ENCODE peak calls at places on chromosome 21, in eight cellular contexts. Q is spleen; S is Kasumi-1; F is GM04504; O is activated naive CD4-positive, alpha-beta T cell; Y is COR-L47; I is GM06990; T is ascending aorta. J is an unnamed sample.

GRCh38 chr21:45887121-45887611 is 94.4 kb upstream of the COL6A1 start:
- DNase-seq in O (no peak), I (no peak), F (no peak), Y (no peak), Q (peak; percentile 77), T (no peak), S (no peak), J (no peak)

GRCh38 chr21:16773206-16773605 is 739.6 kb upstream of the CXADR start:
- DNase-seq in F (no peak), T (no peak), Q (no peak), I (no peak), Y (no peak), S (no peak), O (no peak), J (no peak)

GRCh38 chr21:18772404-18772803 is 368.8 kb upstream of the TMPRSS15 start:
- DNase-seq in Q (no peak), O (no peak), F (no peak), S (no peak), Y (no peak), T (no peak), I (no peak), J (no peak)

GRCh38 chr21:45801129-45801735 is 157.7 kb downstream of the PCBP3 start:
- DNase-seq in O (no peak), T (no peak), I (no peak), F (no peak), Y (no peak), S (no peak), Q (no peak), J (no peak)

GRCh38 chr21:26148834-26149354 is 21.7 kb downstream of the APP start:
- DNase-seq in Y (no peak), F (no peak), S (no peak), O (no peak), Q (no peak), I (no peak), T (no peak), J (no peak)

GRCh38 chr21:25412090-25412489 is 195.2 kb downstream of the MRPL39 start:
- DNase-seq in O (no peak), S (no peak), I (no peak), Q (no peak), F (no peak), Y (no peak), T (no peak), J (no peak)

GRCh38 chr21:45601551-45601950 is 42.0 kb upstream of the PCBP3 start:
- DNase-seq in Y (no peak), F (no peak), Q (peak; percentile 59), O (no peak), I (no peak), S (no peak), T (no peak), J (no peak)

GRCh38 chr21:26846036-26846931 is 1.1 kb upstream of the ADAMTS1 start:
- DNase-seq in O (no peak), Y (peak; percentile 66), F (no peak), I (no peak), S (peak; percentile 66), T (peak; percentile 92), Q (peak; percentile 87), J (no peak)

GRCh38 chr21:18899261-18899660 is 495.7 kb upstream of the TMPRSS15 start:
- DNase-seq in F (no peak), Q (no peak), O (no peak), S (no peak), T (no peak), I (no peak), Y (no peak), J (no peak)

GRCh38 chr21:44006656-44007055 is 5.5 kb upstream of the TRAPPC10 start:
- DNase-seq in S (no peak), O (no peak), F (no peak), I (no peak), T (no peak), Q (no peak), Y (no peak), J (no peak)

GRCh38 chr21:38806153-38806941 is 618 bp downstream of the ETS2 start:
- DNase-seq in F (no peak), T (peak; percentile 70), Y (no peak), Q (peak; percentile 90), S (peak; percentile 17), I (peak; percentile 50), O (no peak), J (peak; percentile 35)

GRCh38 chr21:44556879-44557278 is 1.7 kb downstream of the KRTAP10-3 start:
- DNase-seq in Q (no peak), Y (peak; percentile 57), I (no peak), S (no peak), F (no peak), O (no peak), T (no peak), J (no peak)

GRCh38 chr21:45379171-45379900 is 25.6 kb upstream of the COL18A1 start:
- DNase-seq in I (no peak), O (no peak), S (no peak), T (peak; percentile 43), Q (peak; percentile 59), Y (no peak), F (no peak), J (no peak)

GRCh38 chr21:44416193-44416592 is 39.1 kb upstream of the LRRC3 start:
- DNase-seq in Y (no peak), S (no peak), T (peak; percentile 48), O (no peak), Q (peak; percentile 19), I (no peak), F (no peak), J (no peak)

GRCh38 chr21:41600961-41601572 is 93.1 kb upstream of the TMPRSS2 start:
- DNase-seq in O (no peak), T (no peak), S (no peak), I (no peak), Q (no peak), F (no peak), Y (no peak), J (no peak)

GRCh38 chr21:33975548-33976081 is 60.0 kb upstream of the ATP5PO start:
- DNase-seq in Y (no peak), S (peak; percentile 89), I (peak; percentile 83), O (no peak), T (peak; percentile 69), F (no peak), Q (no peak), J (no peak)

GRCh38 chr21:36028127-36029069 is 31.9 kb downstream of the SETD4 start:
- DNase-seq in F (peak; percentile 40), S (peak; percentile 64), Y (peak; percentile 52), O (no peak), Q (peak; percentile 89), I (peak; percentile 37), T (peak; percentile 84), J (peak; percentile 74)

GRCh38 chr21:42406201-42406601 is 2.5 kb downstream of the UBASH3A start:
- DNase-seq in Y (no peak), F (no peak), I (no peak), T (no peak), Q (peak; percentile 72), S (no peak), O (no peak), J (no peak)

GRCh38 chr21:32372755-32373154 is 20.1 kb downstream of the URB1 start:
- DNase-seq in Y (no peak), Q (no peak), F (no peak), I (no peak), T (peak; percentile 19), O (no peak), S (no peak), J (no peak)

GRCh38 chr21:42939581-42940413 is 14.4 kb upstream of the ERVH48-1 start:
- DNase-seq in I (no peak), Y (no peak), Q (peak; percentile 23), F (peak; percentile 97), O (no peak), T (peak; percentile 95), S (peak; percentile 54), J (no peak)

GRCh38 chr21:31235671-31236450 is 108.2 kb downstream of the TIAM1 start:
- DNase-seq in O (no peak), T (no peak), I (no peak), S (no peak), Y (no peak), F (no peak), Q (no peak), J (no peak)

GRCh38 chr21:34846601-34847112 is 177.9 kb downstream of the CLIC6 start:
- DNase-seq in T (no peak), O (no peak), S (no peak), F (no peak), I (no peak), Y (no peak), Q (no peak), J (no peak)

GRCh38 chr21:40902299-40902698 is 55.3 kb upstream of the DSCAM start:
- DNase-seq in O (no peak), Q (no peak), Y (peak; percentile 91), F (no peak), T (no peak), I (no peak), S (no peak), J (no peak)

GRCh38 chr21:44759628-44760285 is 41.9 kb downstream of the UBE2G2 start:
- DNase-seq in Q (peak; percentile 54), F (no peak), T (peak; percentile 33), Y (no peak), I (no peak), O (no peak), S (no peak), J (no peak)

GRCh38 chr21:41953831-41954653 is at the start of gene C2CD2:
- DNase-seq in O (no peak), Q (peak; percentile 87), Y (no peak), S (no peak), T (peak; percentile 83), F (peak; percentile 51), I (peak; percentile 80), J (peak; percentile 70)

GRCh38 chr21:46122241-46122671 is 24.3 kb downstream of the COL6A2 start:
- DNase-seq in O (no peak), I (no peak), Q (peak; percentile 52), S (no peak), F (peak; percentile 71), T (peak; percentile 59), Y (no peak), J (no peak)

GRCh38 chr21:37994211-37994610 is 78.0 kb upstream of the KCNJ6 start:
- DNase-seq in Y (no peak), I (no peak), Q (no peak), S (no peak), F (no peak), O (no peak), T (no peak), J (no peak)

GRCh38 chr21:41783476-41784150 is 16.8 kb upstream of the RIPK4 start:
- DNase-seq in T (no peak), Q (no peak), S (no peak), Y (peak; percentile 94), O (no peak), I (no peak), F (peak; percentile 63), J (peak; percentile 81)

GRCh38 chr21:45528981-45529784 is 13.1 kb downstream of the SLC19A1 start:
- DNase-seq in O (no peak), T (peak; percentile 49), Q (peak; percentile 75), S (no peak), Y (no peak), F (no peak), I (no peak), J (no peak)

GRCh38 chr21:36994501-36995189 is 11.9 kb upstream of the RIPPLY3 start:
- DNase-seq in F (no peak), Y (no peak), I (no peak), T (no peak), Q (no peak), S (no peak), O (no peak), J (no peak)

GRCh38 chr21:44982558-44983244 is 42.9 kb downstream of the SLX9 start:
- DNase-seq in O (no peak), T (peak; percentile 94), F (no peak), S (no peak), Q (peak; percentile 72), I (no peak), Y (no peak), J (no peak)

GRCh38 chr21:35643176-35643575 is 417.1 kb downstream of the SETD4 start:
- DNase-seq in S (no peak), T (no peak), Y (no peak), I (no peak), O (no peak), F (no peak), Q (no peak), J (no peak)

GRCh38 chr21:35239811-35240219 is 190.7 kb upstream of the RUNX1 start:
- DNase-seq in S (no peak), O (no peak), F (no peak), Q (no peak), I (no peak), Y (peak; percentile 94), T (no peak), J (no peak)

GRCh38 chr21:17611414-17612022 is 1.2 kb downstream of the BTG3 start:
- DNase-seq in I (peak; percentile 82), T (peak; percentile 95), S (peak; percentile 86), F (peak; percentile 64), Q (peak; percentile 88), Y (peak; percentile 54), O (peak; percentile 4), J (peak; percentile 78)